ENCODE peak calls at places on chromosomes 4 and X, in ten cellular contexts. H, Y, U, D, E, L, P, N, J and M are unnamed samples.

GRCh38 chr4:8547912-8548730 is 32.1 kb upstream of the GPR78 start:
- DNase-seq in H (no peak), Y (no peak), U (no peak), D (no peak), E (no peak), L (no peak), P (no peak), N (no peak), J (no peak), M (no peak)

GRCh38 chr4:141560056-141560455 is 76.3 kb upstream of the IL15 start:
- DNase-seq in H (no peak), Y (no peak), U (no peak), D (no peak), E (no peak), L (no peak), P (no peak), N (no peak), J (no peak), M (no peak)

GRCh38 chrX:49071877-49072711 is 1.7 kb downstream of the PRAF2 start:
- DNase-seq in H (peak; percentile 65), Y (no peak), U (no peak), D (no peak), E (peak; percentile 77), L (no peak), P (peak; percentile 69), N (peak; percentile 4), J (peak; percentile 68), M (peak; percentile 57)

GRCh38 chr4:170089274-170089742 is 448 bp downstream of the AADAT start:
- DNase-seq in H (no peak), Y (no peak), U (no peak), D (no peak), E (peak; percentile 57), L (no peak), P (peak; percentile 52), N (no peak), J (peak; percentile 47), M (no peak)

GRCh38 chr4:119105605-119106004 is 30.0 kb upstream of the MYOZ2 start:
- DNase-seq in H (no peak), Y (no peak), U (no peak), D (no peak), E (no peak), L (no peak), P (peak; percentile 52), N (no peak), J (no peak), M (no peak)

GRCh38 chr4:4216668-4217067 is 10.1 kb downstream of the OTOP1 start:
- DNase-seq in H (no peak), Y (no peak), U (no peak), D (no peak), E (peak; percentile 41), L (no peak), P (peak; percentile 44), N (no peak), J (peak; percentile 41), M (no peak)

GRCh38 chrX:49176421-49177326 is 5.0 kb downstream of the PLP2 start:
- DNase-seq in H (no peak), Y (no peak), U (no peak), D (no peak), E (no peak), L (no peak), P (no peak), N (no peak), J (no peak), M (no peak)

GRCh38 chr4:110704748-110705439 is 82.0 kb upstream of the PITX2 start:
- DNase-seq in H (no peak), Y (no peak), U (peak; percentile 87), D (no peak), E (no peak), L (no peak), P (no peak), N (no peak), J (no peak), M (no peak)

GRCh38 chrX:45485682-45486081 is 285.0 kb upstream of the DIPK2B start:
- DNase-seq in H (no peak), Y (no peak), U (no peak), D (no peak), E (no peak), L (no peak), P (no peak), N (no peak), J (no peak), M (no peak)

GRCh38 chr4:37429906-37430305 is 185.4 kb downstream of the NWD2 start:
- DNase-seq in H (no peak), Y (no peak), U (no peak), D (no peak), E (no peak), L (no peak), P (no peak), N (no peak), J (no peak), M (no peak)

GRCh38 chr4:186037692-186038658 is 31.0 kb upstream of the TLR3 start:
- DNase-seq in H (no peak), Y (no peak), U (peak; percentile 73), D (no peak), E (peak; percentile 86), L (peak; percentile 28), P (peak; percentile 93), N (peak; percentile 66), J (peak; percentile 54), M (no peak)

GRCh38 chr4:75630174-75630931 is at the start of gene CDKL2:
- DNase-seq in H (peak; percentile 85), Y (peak; percentile 90), U (peak; percentile 52), D (peak; percentile 92), E (peak; percentile 62), L (peak; percentile 94), P (peak; percentile 61), N (peak; percentile 89), J (peak; percentile 36), M (peak; percentile 68)

GRCh38 chrX:3990569-3990968 is 277.1 kb upstream of the PRKX start:
- DNase-seq in H (no peak), Y (no peak), U (no peak), D (no peak), E (no peak), L (no peak), P (no peak), N (no peak), J (no peak), M (no peak)

GRCh38 chr4:4642201-4643025 is 100.6 kb upstream of the STX18 start:
- DNase-seq in H (no peak), Y (no peak), U (no peak), D (no peak), E (no peak), L (no peak), P (no peak), N (no peak), J (no peak), M (no peak)

GRCh38 chr4:92231511-92231910 is 72.3 kb upstream of the GRID2 start:
- DNase-seq in H (no peak), Y (no peak), U (no peak), D (no peak), E (peak; percentile 33), L (no peak), P (peak; percentile 41), N (no peak), J (no peak), M (no peak)

GRCh38 chrX:102917801-102918200 is 19.3 kb upstream of the RAB40AL start:
- DNase-seq in H (no peak), Y (no peak), U (no peak), D (no peak), E (no peak), L (no peak), P (no peak), N (no peak), J (no peak), M (no peak)

GRCh38 chrX:55924574-55924973 is 207.0 kb downstream of the RRAGB start:
- DNase-seq in H (no peak), Y (no peak), U (no peak), D (no peak), E (no peak), L (no peak), P (no peak), N (no peak), J (no peak), M (no peak)
- TF ChIP-seq CTCF in H (no peak), Y (no peak), U (no peak), D (no peak), E (no peak), L (no peak), P (no peak), N (no peak), J (no peak), M (no peak)

DNA sequence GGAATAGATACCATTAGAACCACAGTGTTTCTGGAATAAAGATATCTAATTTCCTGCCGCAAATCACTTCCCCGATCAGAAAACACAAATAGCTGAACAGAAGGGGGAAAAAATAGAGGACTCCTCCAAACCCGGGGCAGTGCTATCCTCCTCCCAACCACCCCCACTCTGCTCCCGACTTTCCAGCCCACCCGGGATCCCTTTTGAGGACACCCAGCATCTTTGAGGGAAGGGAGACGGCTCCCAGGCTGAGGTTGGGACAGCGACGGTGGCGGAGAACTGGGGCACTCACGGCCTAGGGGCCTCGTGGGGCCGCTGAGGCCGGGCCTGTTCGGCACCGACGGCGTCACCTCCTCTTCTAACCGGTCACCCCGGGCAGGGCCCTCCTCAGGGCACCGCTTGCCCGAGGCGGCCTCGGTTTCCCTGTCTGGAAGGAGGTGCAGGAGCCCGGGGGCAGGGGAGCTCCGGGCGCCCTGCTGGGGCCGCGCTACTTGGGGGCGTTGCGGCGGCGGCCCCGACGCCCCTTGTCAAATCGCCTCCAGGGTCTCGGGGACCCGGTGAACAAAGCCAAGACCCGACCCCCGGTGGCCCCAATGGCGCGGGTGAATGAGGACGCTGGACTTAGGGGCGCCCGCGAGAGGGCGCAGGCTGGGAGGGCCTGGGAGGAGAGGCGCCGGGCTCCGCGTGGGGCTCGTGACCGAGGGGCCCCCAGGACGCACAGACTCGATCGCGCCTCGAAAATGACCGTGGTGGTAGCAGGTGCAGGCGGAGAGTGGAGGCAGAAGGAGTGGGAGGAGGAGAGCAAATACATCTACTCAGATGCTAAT is 6.9 kb upstream of the ARX start:
- DNase-seq in H (no peak), Y (no peak), U (no peak), D (no peak), E (no peak), L (no peak), P (no peak), N (no peak), J (no peak), M (no peak)
- TF ChIP-seq CTCF in H (no peak), Y (no peak), U (no peak), D (no peak), E (peak; percentile 14), L (no peak), P (no peak), N (peak; percentile 10), J (no peak), M (no peak)

GRCh38 chrX:39445336-39445735 is 644.1 kb downstream of the MID1IP1 start:
- DNase-seq in H (no peak), Y (no peak), U (peak; percentile 11), D (peak; percentile 46), E (no peak), L (no peak), P (no peak), N (no peak), J (no peak), M (no peak)
- TF ChIP-seq CTCF in H (no peak), Y (peak; percentile 26), U (peak; percentile 63), D (no peak), E (peak; percentile 27), L (no peak), P (no peak), N (peak; percentile 22), J (peak; percentile 10), M (no peak)

DNA sequence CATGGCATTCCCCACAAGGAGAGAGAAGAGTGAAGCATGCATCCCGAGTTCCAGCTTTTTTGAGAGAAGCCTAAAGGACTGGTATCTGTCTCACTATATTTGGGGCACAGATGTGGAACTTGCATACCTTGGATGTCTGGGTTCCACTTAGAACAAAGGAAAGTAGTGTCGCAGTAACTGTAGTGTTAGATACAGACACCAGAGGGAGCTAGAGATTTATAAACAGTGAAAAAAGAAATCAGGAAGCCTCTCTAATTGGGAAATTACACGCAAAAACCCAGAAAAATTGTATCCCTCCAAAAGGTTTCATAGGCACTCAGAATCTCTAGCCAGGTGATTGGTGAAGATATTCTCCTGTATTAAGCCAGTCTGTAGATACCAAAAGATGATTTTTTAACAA is 34.4 kb downstream of the AGTR2 start:
- DNase-seq in H (no peak), Y (no peak), U (peak; percentile 0), D (no peak), E (peak; percentile 16), L (no peak), P (peak; percentile 27), N (peak; percentile 2), J (peak; percentile 2), M (no peak)
- TF ChIP-seq CTCF in H (no peak), Y (no peak), U (peak; percentile 66), D (no peak), E (peak; percentile 60), L (peak; percentile 30), P (peak; percentile 45), N (no peak), J (peak; percentile 48), M (no peak)